ENCODE peak calls at places on chromosomes 3 and 15, in six cellular contexts. P is NB4, Y is heart left ventricle, F is fibroblast of mammary gland, N is endothelial cell, B is GM20000. W is an unnamed sample.
A peak's percentile ranks its signal among the peaks of the same experiment; 100 is the strongest.

GRCh38 chr15:84104853-84105252 is 130.7 kb upstream of the GOLGA6L4 start:
- DNase-seq in Y (no peak), P (no peak), F (no peak), B (no peak), N (no peak), W (no peak)

GRCh38 chr15:60580650-60581415 is 101.9 kb upstream of the ICE2 start:
- DNase-seq in F (no peak), Y (no peak), B (no peak), N (no peak), P (no peak), W (no peak)

GRCh38 chr15:70025413-70026296 is 72.1 kb downstream of the TLE3 start:
- DNase-seq in P (no peak), Y (no peak), F (no peak), B (no peak), N (no peak), W (no peak)

GRCh38 chr3:188649521-188649920 is 495.6 kb downstream of the LPP start:
- DNase-seq in P (no peak), B (no peak), N (no peak), Y (no peak), F (peak; percentile 65), W (peak; percentile 45)

GRCh38 chr3:15722877-15723623 is 74.7 kb downstream of the ANKRD28 start:
- DNase-seq in F (no peak), B (no peak), P (no peak), N (no peak), Y (no peak), W (no peak)

GRCh38 chr15:72179950-72180581 is 17.5 kb downstream of the GRAMD2A start:
- DNase-seq in P (no peak), F (no peak), B (no peak), Y (no peak), N (peak; percentile 65), W (no peak)

GRCh38 chr3:152267831-152268500 is 763 bp upstream of the MBNL1 start:
- DNase-seq in Y (no peak), N (no peak), B (no peak), F (no peak), P (peak; percentile 40), W (no peak)

GRCh38 chr3:116445291-116445841 is at the start of gene LSAMP:
- DNase-seq in N (peak; percentile 47), P (no peak), B (no peak), Y (peak; percentile 9), F (no peak), W (no peak)

GRCh38 chr15:28942521-28943035 is 56.8 kb downstream of the APBA2 start:
- DNase-seq in P (no peak), N (no peak), B (no peak), Y (no peak), F (no peak), W (no peak)

GRCh38 chr15:75891895-75892294 is 11.8 kb upstream of the FBXO22 start:
- DNase-seq in P (peak; percentile 84), Y (no peak), N (no peak), F (peak; percentile 90), B (no peak), W (peak; percentile 81)

GRCh38 chr3:31522152-31522551 is 10.6 kb upstream of the STT3B start:
- DNase-seq in F (no peak), N (no peak), P (peak; percentile 90), Y (no peak), B (peak; percentile 53), W (no peak)

GRCh38 chr15:96349034-96349932 is 18.8 kb downstream of the NR2F2 start:
- DNase-seq in Y (no peak), N (no peak), B (no peak), P (no peak), F (peak; percentile 17), W (no peak)

GRCh38 chr3:195059006-195059350 is 212.0 kb downstream of the XXYLT1 start:
- DNase-seq in Y (peak; percentile 62), B (no peak), N (no peak), P (no peak), F (no peak), W (no peak)

GRCh38 chr3:55330355-55330754 is 156.8 kb downstream of the WNT5A start:
- DNase-seq in F (peak; percentile 98), B (no peak), N (no peak), Y (no peak), P (no peak), W (peak; percentile 96)

GRCh38 chr3:114450008-114450596 is 156.3 kb downstream of the TIGIT start:
- DNase-seq in B (no peak), Y (no peak), N (no peak), F (no peak), P (no peak), W (no peak)

GRCh38 chr3:42159706-42160472 is 68.7 kb downstream of the TRAK1 start:
- DNase-seq in F (no peak), Y (peak; percentile 59), B (peak; percentile 45), N (peak; percentile 64), P (no peak), W (no peak)

GRCh38 chr3:129467934-129468333 is 27.9 kb downstream of the IFT122 start:
- DNase-seq in Y (no peak), P (no peak), F (no peak), B (no peak), N (no peak), W (no peak)

GRCh38 chr3:129583289-129583688 is 23.2 kb downstream of the PLXND1 start:
- DNase-seq in F (no peak), Y (no peak), N (no peak), P (no peak), B (no peak), W (no peak)

GRCh38 chr15:30038667-30039523 is 43.9 kb upstream of the GOLGA8J start:
- DNase-seq in Y (no peak), F (no peak), N (no peak), P (no peak), B (no peak), W (no peak)

GRCh38 chr15:81053621-81054020 is 52.9 kb downstream of the TLNRD1 start:
- DNase-seq in P (no peak), Y (no peak), N (no peak), F (no peak), B (no peak), W (no peak)

GRCh38 chr3:72100062-72100511 is 315.1 kb upstream of the PROK2 start:
- DNase-seq in F (no peak), P (peak; percentile 48), Y (no peak), N (no peak), B (no peak), W (no peak)

GRCh38 chr15:38685686-38686339 is 121.2 kb upstream of the RASGRP1 start:
- DNase-seq in N (no peak), P (no peak), Y (no peak), F (no peak), B (no peak), W (no peak)

GRCh38 chr3:187919018-187919417 is 173.8 kb upstream of the BCL6 start:
- DNase-seq in P (no peak), B (peak; percentile 27), F (no peak), Y (no peak), N (no peak), W (no peak)

GRCh38 chr3:192514754-192515660 is 212.3 kb downstream of the FGF12 start:
- DNase-seq in F (no peak), P (no peak), B (no peak), N (peak; percentile 65), Y (peak; percentile 36), W (no peak)
- TF ChIP-seq CTCF in F (no peak), P (no peak), B (no peak), N (peak; percentile 72), Y (peak; percentile 34), W (no peak)

DNA sequence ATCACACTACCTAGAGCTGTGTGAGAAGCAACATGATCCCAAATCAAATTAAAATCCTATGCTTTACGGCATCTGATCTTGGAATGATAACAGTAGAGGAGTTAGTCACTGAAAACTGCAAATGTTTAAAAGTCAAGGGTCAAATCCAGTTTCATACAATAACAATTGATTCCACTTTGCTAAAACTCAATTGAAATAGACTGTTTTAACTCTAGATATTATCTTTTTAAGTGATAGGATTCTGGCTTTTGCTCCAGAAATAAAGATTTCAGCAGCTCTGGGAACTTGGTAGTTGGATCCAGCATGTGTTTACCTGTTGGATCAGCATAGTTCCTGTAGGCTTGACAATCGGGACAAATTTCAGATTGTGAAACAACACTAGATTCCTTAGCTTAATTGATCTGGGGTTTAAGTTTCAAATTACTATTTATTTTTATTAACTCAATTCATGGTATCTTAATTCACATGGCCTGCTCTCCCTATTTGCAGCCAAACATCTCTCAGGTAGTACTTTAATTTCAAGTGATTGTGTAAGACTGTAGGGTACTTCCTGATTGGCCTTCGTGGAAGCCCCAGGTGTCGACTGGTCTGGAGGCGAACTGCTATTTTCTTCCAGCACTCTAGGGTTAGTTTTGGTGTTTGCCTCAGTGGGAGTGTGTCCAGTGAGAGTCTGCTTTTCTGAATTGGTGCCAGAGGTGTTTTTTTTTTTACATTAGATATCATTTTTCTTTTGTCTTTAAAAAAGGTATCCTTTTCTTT is 16.6 kb downstream of the NFKBIZ start:
- DNase-seq in F (no peak), B (no peak), P (no peak), N (no peak), Y (no peak), W (no peak)
- TF ChIP-seq CTCF in F (no peak), B (no peak), P (no peak), N (no peak), Y (no peak), W (peak; percentile 7)

GRCh38 chr3:186176382-186176990 is 67.6 kb upstream of the ETV5 start:
- DNase-seq in B (no peak), P (no peak), Y (no peak), N (no peak), F (no peak), W (no peak)

GRCh38 chr3:186180891-186181471 is 72.1 kb upstream of the ETV5 start:
- DNase-seq in Y (no peak), N (no peak), F (no peak), P (peak; percentile 28), B (no peak), W (no peak)

GRCh38 chr3:186180151-186180550 is 71.3 kb upstream of the ETV5 start:
- DNase-seq in N (no peak), P (no peak), F (no peak), Y (no peak), B (no peak), W (no peak)

GRCh38 chr3:186182850-186183249 is 74.0 kb upstream of the ETV5 start:
- DNase-seq in N (no peak), Y (no peak), P (peak; percentile 44), F (no peak), B (no peak), W (no peak)

DNA sequence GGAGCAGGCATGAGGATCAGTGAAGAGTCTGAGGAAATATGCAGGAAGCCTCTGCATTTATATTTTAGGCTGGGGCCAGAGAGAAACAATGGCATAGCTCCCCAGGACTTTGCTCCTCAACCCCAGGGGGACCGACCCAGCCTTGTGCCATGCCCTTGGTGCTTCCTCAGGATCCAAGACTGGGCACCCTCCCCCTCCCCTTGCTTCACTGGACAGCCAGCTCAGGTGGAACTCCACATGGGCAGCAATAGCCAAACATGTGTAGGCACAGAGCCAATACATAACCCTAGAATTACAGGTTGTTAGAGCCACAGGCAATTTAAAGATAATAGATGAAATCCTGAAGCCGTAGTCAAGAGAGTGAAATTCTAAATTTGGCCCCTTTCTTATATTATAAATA is 73.0 kb upstream of the ETV5 start:
- DNase-seq in Y (no peak), B (no peak), N (no peak), F (no peak), P (no peak), W (no peak)
- TF ChIP-seq CTCF in Y (no peak), B (no peak), N (no peak), F (no peak), P (no peak), W (no peak)

DNA sequence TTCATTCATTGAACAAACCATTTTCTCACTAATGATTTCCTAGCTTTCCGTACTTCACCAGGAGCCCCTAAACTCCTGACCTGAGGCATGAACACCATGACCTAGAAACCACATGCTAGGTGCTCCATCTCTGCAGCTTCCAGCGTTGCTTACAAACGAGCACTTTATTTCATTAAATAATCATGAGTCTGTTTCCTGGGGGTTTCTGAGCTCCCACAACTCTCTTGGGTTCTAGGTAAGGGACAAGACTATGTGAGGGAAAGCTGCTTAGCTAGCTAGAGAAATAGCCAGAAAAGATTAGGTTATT is 1.3 kb downstream of the MAP2K1 start:
- DNase-seq in P (no peak), F (no peak), N (no peak), Y (no peak), B (no peak), W (no peak)
- TF ChIP-seq CTCF in P (no peak), F (no peak), N (no peak), Y (no peak), B (no peak), W (no peak)

W was measured in HFFc6.